ENCODE peak calls at places on chromosome 17, in four cellular contexts. One of them, this sample, is unnamed.

GRCh38 chr17:43900183-43900857 is 7.0 kb downstream of the MPP2 start:
- DNase-seq in MM.1S: peak
- DNase-seq in K562: peak
- DNase-seq in mesendoderm: peak
- DNase-seq in this sample: peak

GRCh38 chr17:17810374-17811248 is 26.2 kb downstream of the SREBF1 start:
- DNase-seq in MM.1S: no peak
- DNase-seq in K562: no peak
- DNase-seq in mesendoderm: peak
- DNase-seq in this sample: no peak

GRCh38 chr17:1003972-1004768 is 7.2 kb downstream of the TIMM22 start:
- DNase-seq in MM.1S: no peak
- DNase-seq in K562: no peak
- DNase-seq in mesendoderm: no peak
- DNase-seq in this sample: no peak

GRCh38 chr17:51087072-51087757 is 33.5 kb downstream of the SPAG9 start:
- DNase-seq in MM.1S: no peak
- DNase-seq in K562: no peak
- DNase-seq in mesendoderm: no peak
- DNase-seq in this sample: no peak

GRCh38 chr17:2244545-2245525 is 58.8 kb downstream of the SMG6 start:
- DNase-seq in MM.1S: peak
- DNase-seq in K562: peak
- DNase-seq in mesendoderm: peak
- DNase-seq in this sample: peak

GRCh38 chr17:51120357-51120738 is 320 bp downstream of the SPAG9 start:
- DNase-seq in MM.1S: peak
- DNase-seq in K562: no peak
- DNase-seq in mesendoderm: peak
- DNase-seq in this sample: no peak

GRCh38 chr17:73340093-73340596 is 28.3 kb upstream of the CDC42EP4 start:
- DNase-seq in MM.1S: no peak
- DNase-seq in K562: no peak
- DNase-seq in mesendoderm: no peak
- DNase-seq in this sample: no peak

GRCh38 chr17:48003686-48004120 is 32.8 kb downstream of the CDK5RAP3 start:
- DNase-seq in MM.1S: no peak
- DNase-seq in K562: no peak
- DNase-seq in mesendoderm: peak
- DNase-seq in this sample: no peak

GRCh38 chr17:68182940-68183551 is 64.8 kb upstream of the AMZ2 start:
- DNase-seq in MM.1S: no peak
- DNase-seq in K562: no peak
- DNase-seq in mesendoderm: peak
- DNase-seq in this sample: no peak

GRCh38 chr17:63993368-63993990 is 4.7 kb upstream of the PRR29 start:
- DNase-seq in MM.1S: no peak
- DNase-seq in K562: no peak
- DNase-seq in mesendoderm: no peak
- DNase-seq in this sample: no peak

DNA sequence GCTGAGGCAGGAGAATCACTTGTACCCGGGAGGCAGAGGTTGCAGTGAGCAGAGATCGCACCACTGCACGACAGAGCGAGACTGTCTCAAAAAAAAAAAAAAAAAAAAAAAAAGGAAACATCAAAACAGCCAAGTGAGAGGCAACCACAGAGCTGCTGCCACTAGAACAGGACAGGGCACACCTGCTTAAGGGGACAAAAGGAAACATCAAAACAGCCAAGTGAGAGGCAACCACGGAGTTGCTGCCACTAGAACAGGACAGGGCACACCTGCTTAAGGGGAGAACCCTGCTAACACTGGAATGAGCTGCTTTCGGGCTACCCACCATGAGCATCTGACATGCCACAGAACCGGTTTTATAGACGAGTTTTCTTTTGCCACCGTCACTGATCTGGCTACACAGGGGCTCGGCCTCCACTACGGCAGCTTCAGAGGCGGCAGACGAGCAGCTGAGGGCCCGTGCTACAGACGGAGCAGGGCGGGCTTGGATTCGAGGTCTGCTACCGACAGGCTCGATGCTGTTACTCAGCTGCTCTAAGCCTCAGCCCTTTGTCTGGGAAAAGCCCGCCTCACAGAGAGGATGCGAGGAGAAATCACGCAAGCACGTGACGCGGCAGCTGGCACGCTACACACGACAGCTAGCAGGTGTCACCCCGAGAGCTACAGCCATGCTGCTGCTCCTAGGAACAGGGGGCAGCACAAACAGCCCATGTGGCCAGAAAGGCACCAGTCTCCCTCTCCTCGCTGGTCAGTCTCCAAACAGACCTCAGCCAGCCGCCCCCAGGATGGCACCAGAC is 2.0 kb downstream of the P4HB start:
- DNase-seq in MM.1S: peak
- DNase-seq in K562: no peak
- DNase-seq in mesendoderm: no peak
- DNase-seq in this sample: no peak
- H3K9ac ChIP-seq in MM.1S: peak
- H3K9ac ChIP-seq in K562: peak
- H3K9ac ChIP-seq in mesendoderm: peak
- H3K9ac ChIP-seq in this sample: peak

DNA sequence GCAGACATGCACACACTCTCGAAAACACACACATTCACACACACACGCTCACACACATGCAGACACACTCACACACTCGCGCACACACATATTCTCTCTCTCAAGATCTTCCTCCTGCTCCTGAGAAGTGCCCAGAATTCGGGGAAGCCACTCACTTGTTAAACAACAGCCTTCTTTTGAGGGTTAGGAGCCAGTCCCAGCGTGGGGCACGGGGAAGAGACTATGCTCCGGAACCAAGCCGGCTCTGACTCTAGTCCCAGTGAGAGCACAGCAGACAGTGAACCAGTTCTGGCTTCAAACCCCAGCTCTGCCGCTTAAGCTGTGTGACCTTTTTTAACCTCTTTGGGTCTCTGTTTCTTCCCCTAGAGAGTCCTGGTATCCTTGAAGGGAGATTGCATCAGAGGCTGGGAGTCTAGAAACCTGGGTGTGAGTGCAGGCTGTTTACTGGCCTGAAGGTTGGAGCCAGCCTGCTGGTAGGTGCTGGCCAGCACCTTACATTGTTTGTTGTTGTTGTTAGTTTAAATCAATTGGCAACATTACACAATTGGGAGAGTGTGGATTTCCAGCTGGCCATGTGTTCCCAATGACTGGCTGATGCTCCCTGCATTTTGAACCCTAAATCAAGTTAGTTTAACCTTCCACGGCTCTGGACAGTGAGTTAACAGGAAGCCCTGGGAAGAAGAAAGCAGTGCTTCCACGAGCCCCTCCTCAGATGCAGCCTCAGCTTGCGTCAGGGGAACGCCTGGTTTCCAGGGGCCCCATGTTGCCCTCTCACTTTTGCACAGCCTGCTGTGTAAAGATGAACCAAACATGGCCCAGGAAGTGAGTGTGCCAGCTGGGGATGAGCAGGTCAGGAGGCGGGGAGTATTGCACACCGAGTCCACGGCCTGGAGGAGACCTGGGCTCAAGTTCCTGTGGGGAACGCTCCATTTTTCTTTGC is 71.6 kb downstream of the GAS7 start:
- DNase-seq in MM.1S: no peak
- DNase-seq in K562: no peak
- DNase-seq in mesendoderm: peak
- DNase-seq in this sample: no peak
- H3K9ac ChIP-seq in MM.1S: no peak
- H3K9ac ChIP-seq in K562: no peak
- H3K9ac ChIP-seq in mesendoderm: peak
- H3K9ac ChIP-seq in this sample: peak

GRCh38 chr17:74358696-74359095 is 3.0 kb downstream of the BTBD17 start:
- DNase-seq in MM.1S: no peak
- DNase-seq in K562: no peak
- DNase-seq in mesendoderm: peak
- DNase-seq in this sample: no peak
- H3K9ac ChIP-seq in MM.1S: no peak
- H3K9ac ChIP-seq in K562: no peak
- H3K9ac ChIP-seq in mesendoderm: no peak
- H3K9ac ChIP-seq in this sample: no peak

DNA sequence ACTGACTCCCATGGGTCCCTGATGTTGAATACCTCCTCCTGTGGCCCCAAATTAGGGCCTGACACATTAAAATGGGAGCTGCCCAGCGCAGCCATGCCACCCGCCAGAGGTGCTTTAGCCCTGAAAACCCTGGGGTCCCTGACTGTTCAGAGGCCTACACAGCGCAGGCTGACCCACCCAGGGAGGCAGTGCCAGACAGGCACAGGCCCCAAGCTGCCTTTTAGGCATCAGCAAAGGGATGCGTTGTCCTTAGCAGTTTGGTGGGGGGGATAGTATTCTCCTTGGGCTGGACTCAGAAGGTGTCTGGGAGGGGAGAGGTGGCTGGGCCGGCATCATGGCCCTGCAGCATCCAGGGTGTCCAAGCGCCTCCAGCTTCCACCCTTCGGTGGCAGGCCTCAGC is 1.4 kb downstream of the RAPGEFL1 start:
- DNase-seq in MM.1S: no peak
- DNase-seq in K562: no peak
- DNase-seq in mesendoderm: no peak
- DNase-seq in this sample: no peak
- H3K9ac ChIP-seq in MM.1S: no peak
- H3K9ac ChIP-seq in K562: peak
- H3K9ac ChIP-seq in mesendoderm: peak
- H3K9ac ChIP-seq in this sample: peak

GRCh38 chr17:81715107-81715871 is 3.2 kb downstream of the SLC25A10 start:
- DNase-seq in MM.1S: no peak
- DNase-seq in K562: no peak
- DNase-seq in mesendoderm: no peak
- DNase-seq in this sample: no peak

GRCh38 chr17:81713556-81714411 is 1.7 kb downstream of the SLC25A10 start:
- DNase-seq in MM.1S: no peak
- DNase-seq in K562: peak
- DNase-seq in mesendoderm: no peak
- DNase-seq in this sample: no peak

GRCh38 chr17:81715872-81716673 is 4.0 kb downstream of the SLC25A10 start:
- DNase-seq in MM.1S: no peak
- DNase-seq in K562: no peak
- DNase-seq in mesendoderm: no peak
- DNase-seq in this sample: no peak

GRCh38 chr17:81713004-81713555 is 996 bp downstream of the SLC25A10 start:
- DNase-seq in MM.1S: no peak
- DNase-seq in K562: no peak
- DNase-seq in mesendoderm: no peak
- DNase-seq in this sample: no peak

GRCh38 chr17:81714412-81715106 is 2.5 kb downstream of the SLC25A10 start:
- DNase-seq in MM.1S: no peak
- DNase-seq in K562: no peak
- DNase-seq in mesendoderm: no peak
- DNase-seq in this sample: no peak
- H3K9ac ChIP-seq in MM.1S: no peak
- H3K9ac ChIP-seq in K562: peak
- H3K9ac ChIP-seq in mesendoderm: no peak
- H3K9ac ChIP-seq in this sample: peak

GRCh38 chr17:74924250-74924948 is at the start of gene OTOP2:
- DNase-seq in MM.1S: no peak
- DNase-seq in K562: no peak
- DNase-seq in mesendoderm: no peak
- DNase-seq in this sample: no peak
- H3K9ac ChIP-seq in MM.1S: no peak
- H3K9ac ChIP-seq in K562: peak
- H3K9ac ChIP-seq in mesendoderm: no peak
- H3K9ac ChIP-seq in this sample: peak

GRCh38 chr17:7327056-7327455 is 2.1 kb downstream of the NEURL4 start:
- DNase-seq in MM.1S: no peak
- DNase-seq in K562: no peak
- DNase-seq in mesendoderm: no peak
- DNase-seq in this sample: no peak
- H3K9ac ChIP-seq in MM.1S: no peak
- H3K9ac ChIP-seq in K562: peak
- H3K9ac ChIP-seq in mesendoderm: no peak
- H3K9ac ChIP-seq in this sample: no peak